ENCODE peak calls at places on chromosomes 4 and X, in seven cellular contexts. One of them, this sample, is unnamed.

GRCh38 chrX:2708601-2709200 is 17.6 kb downstream of the CD99 start:
- DNase-seq in H9: no peak
- DNase-seq in IMR-90: no peak
- DNase-seq in neuronal stem cell: no peak
- DNase-seq in H1: no peak
- DNase-seq in mesenchymal stem cell: no peak
- DNase-seq in trophoblast cell: no peak
- DNase-seq in this sample: no peak

GRCh38 chr4:70600305-70600704 is 8.2 kb downstream of the AMBN start:
- DNase-seq in IMR-90: no peak
- DNase-seq in neuronal stem cell: no peak
- DNase-seq in mesenchymal stem cell: no peak
- DNase-seq in H1: no peak
- DNase-seq in H9: no peak
- DNase-seq in trophoblast cell: peak
- DNase-seq in this sample: no peak

GRCh38 chr4:118955515-118955914 is 66.9 kb downstream of the SYNPO2 start:
- DNase-seq in mesenchymal stem cell: no peak
- DNase-seq in H9: no peak
- DNase-seq in neuronal stem cell: no peak
- DNase-seq in H1: no peak
- DNase-seq in IMR-90: no peak
- DNase-seq in trophoblast cell: no peak
- DNase-seq in this sample: no peak

GRCh38 chrX:125005863-125006262 is 313.8 kb upstream of the TEX13C start:
- DNase-seq in neuronal stem cell: no peak
- DNase-seq in trophoblast cell: no peak
- DNase-seq in H9: peak
- DNase-seq in IMR-90: no peak
- DNase-seq in H1: no peak
- DNase-seq in mesenchymal stem cell: no peak
- DNase-seq in this sample: no peak

GRCh38 chrX:97267376-97267775 is 383.7 kb downstream of the RPA4 start:
- DNase-seq in mesenchymal stem cell: peak
- DNase-seq in neuronal stem cell: no peak
- DNase-seq in H1: no peak
- DNase-seq in IMR-90: peak
- DNase-seq in trophoblast cell: no peak
- DNase-seq in H9: no peak
- DNase-seq in this sample: no peak

GRCh38 chr4:101977096-101977495 is 186.6 kb downstream of the BANK1 start:
- DNase-seq in neuronal stem cell: no peak
- DNase-seq in H1: no peak
- DNase-seq in IMR-90: peak
- DNase-seq in H9: no peak
- DNase-seq in trophoblast cell: peak
- DNase-seq in mesenchymal stem cell: peak
- DNase-seq in this sample: peak

GRCh38 chr4:185209031-185209851 is at the start of gene SNX25:
- DNase-seq in H9: peak
- DNase-seq in IMR-90: peak
- DNase-seq in neuronal stem cell: peak
- DNase-seq in mesenchymal stem cell: peak
- DNase-seq in H1: peak
- DNase-seq in trophoblast cell: peak
- DNase-seq in this sample: peak

GRCh38 chr4:185513489-185514181 is 21.7 kb downstream of the PDLIM3 start:
- DNase-seq in IMR-90: peak
- DNase-seq in H1: no peak
- DNase-seq in H9: no peak
- DNase-seq in neuronal stem cell: no peak
- DNase-seq in mesenchymal stem cell: peak
- DNase-seq in trophoblast cell: no peak
- DNase-seq in this sample: no peak

GRCh38 chrX:111100191-111100590 is 4.2 kb downstream of the PAK3 start:
- DNase-seq in IMR-90: peak
- DNase-seq in trophoblast cell: peak
- DNase-seq in H9: peak
- DNase-seq in neuronal stem cell: peak
- DNase-seq in H1: peak
- DNase-seq in mesenchymal stem cell: peak
- DNase-seq in this sample: peak

GRCh38 chr4:76896731-76897521 is 1.0 kb downstream of the SOWAHB start:
- DNase-seq in IMR-90: peak
- DNase-seq in trophoblast cell: peak
- DNase-seq in neuronal stem cell: peak
- DNase-seq in H1: no peak
- DNase-seq in mesenchymal stem cell: peak
- DNase-seq in H9: peak
- DNase-seq in this sample: peak

GRCh38 chr4:44487341-44487740 is 38.7 kb upstream of the KCTD8 start:
- DNase-seq in trophoblast cell: no peak
- DNase-seq in mesenchymal stem cell: no peak
- DNase-seq in neuronal stem cell: no peak
- DNase-seq in IMR-90: no peak
- DNase-seq in H9: no peak
- DNase-seq in H1: no peak
- DNase-seq in this sample: no peak

GRCh38 chr4:2462218-2462991 is 6.5 kb upstream of the RNF4 start:
- DNase-seq in IMR-90: peak
- DNase-seq in trophoblast cell: peak
- DNase-seq in mesenchymal stem cell: peak
- DNase-seq in neuronal stem cell: peak
- DNase-seq in H1: peak
- DNase-seq in H9: peak
- DNase-seq in this sample: peak

GRCh38 chr4:40608628-40609027 is 21.0 kb downstream of the RBM47 start:
- DNase-seq in H9: no peak
- DNase-seq in mesenchymal stem cell: no peak
- DNase-seq in neuronal stem cell: no peak
- DNase-seq in trophoblast cell: peak
- DNase-seq in IMR-90: peak
- DNase-seq in H1: no peak
- DNase-seq in this sample: no peak

GRCh38 chrX:22686138-22686541 is 313.6 kb upstream of the DDX53 start:
- DNase-seq in neuronal stem cell: no peak
- DNase-seq in mesenchymal stem cell: peak
- DNase-seq in H1: no peak
- DNase-seq in trophoblast cell: no peak
- DNase-seq in H9: no peak
- DNase-seq in IMR-90: peak
- DNase-seq in this sample: no peak

GRCh38 chrX:134745636-134746378 is 87.5 kb upstream of the PLAC1 start:
- DNase-seq in trophoblast cell: no peak
- DNase-seq in IMR-90: no peak
- DNase-seq in H9: no peak
- DNase-seq in H1: no peak
- DNase-seq in neuronal stem cell: no peak
- DNase-seq in mesenchymal stem cell: no peak
- DNase-seq in this sample: no peak

GRCh38 chr4:184104419-184105101 is 113.1 kb downstream of the ENPP6 start:
- DNase-seq in trophoblast cell: no peak
- DNase-seq in neuronal stem cell: no peak
- DNase-seq in mesenchymal stem cell: no peak
- DNase-seq in H1: no peak
- DNase-seq in IMR-90: no peak
- DNase-seq in H9: no peak
- DNase-seq in this sample: no peak

GRCh38 chr4:744212-744841 is 38.7 kb downstream of the PCGF3 start:
- DNase-seq in mesenchymal stem cell: no peak
- DNase-seq in IMR-90: no peak
- DNase-seq in trophoblast cell: peak
- DNase-seq in H9: no peak
- DNase-seq in neuronal stem cell: no peak
- DNase-seq in H1: no peak
- DNase-seq in this sample: no peak

GRCh38 chr4:110424144-110424543 is 51.8 kb upstream of the ENPEP start:
- DNase-seq in H9: no peak
- DNase-seq in H1: no peak
- DNase-seq in neuronal stem cell: no peak
- DNase-seq in trophoblast cell: no peak
- DNase-seq in IMR-90: no peak
- DNase-seq in mesenchymal stem cell: no peak
- DNase-seq in this sample: no peak
- H3K18ac ChIP-seq in H9: no peak
- H3K18ac ChIP-seq in H1: no peak
- H3K18ac ChIP-seq in neuronal stem cell: no peak
- H3K18ac ChIP-seq in trophoblast cell: no peak
- H3K18ac ChIP-seq in IMR-90: no peak
- H3K18ac ChIP-seq in mesenchymal stem cell: no peak
- H3K18ac ChIP-seq in this sample: no peak

GRCh38 chr4:165382640-165383039 is 3.8 kb downstream of the CPE start:
- DNase-seq in mesenchymal stem cell: no peak
- DNase-seq in neuronal stem cell: no peak
- DNase-seq in IMR-90: no peak
- DNase-seq in H9: no peak
- DNase-seq in trophoblast cell: no peak
- DNase-seq in H1: no peak
- DNase-seq in this sample: no peak
- H3K18ac ChIP-seq in mesenchymal stem cell: no peak
- H3K18ac ChIP-seq in neuronal stem cell: no peak
- H3K18ac ChIP-seq in IMR-90: no peak
- H3K18ac ChIP-seq in H9: no peak
- H3K18ac ChIP-seq in trophoblast cell: no peak
- H3K18ac ChIP-seq in H1: no peak
- H3K18ac ChIP-seq in this sample: peak

DNA sequence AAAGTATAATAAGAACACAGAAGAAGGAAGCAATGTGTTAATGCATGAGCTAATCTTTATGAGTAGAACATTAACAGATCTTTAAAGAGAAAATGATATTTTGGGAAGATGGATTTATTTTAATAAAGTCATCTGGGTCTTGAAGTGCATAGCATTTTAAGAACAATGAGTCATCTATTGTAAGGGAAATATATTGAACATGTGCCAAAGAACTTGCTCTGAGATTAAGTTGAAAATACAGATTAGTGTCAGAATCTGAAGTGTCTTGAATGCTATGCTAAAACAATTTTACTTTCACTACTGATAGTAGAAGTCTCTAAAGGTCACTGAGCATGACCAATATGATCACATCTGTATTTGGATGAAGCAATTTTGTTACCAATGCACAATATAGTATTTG is 776.7 kb upstream of the GRID2 start:
- DNase-seq in trophoblast cell: no peak
- DNase-seq in H9: no peak
- DNase-seq in H1: no peak
- DNase-seq in neuronal stem cell: no peak
- DNase-seq in IMR-90: no peak
- DNase-seq in mesenchymal stem cell: no peak
- DNase-seq in this sample: no peak
- H3K18ac ChIP-seq in trophoblast cell: no peak
- H3K18ac ChIP-seq in H9: no peak
- H3K18ac ChIP-seq in H1: no peak
- H3K18ac ChIP-seq in neuronal stem cell: no peak
- H3K18ac ChIP-seq in IMR-90: no peak
- H3K18ac ChIP-seq in mesenchymal stem cell: no peak
- H3K18ac ChIP-seq in this sample: no peak

GRCh38 chr4:89382439-89382838 is 74.8 kb upstream of the GPRIN3 start:
- DNase-seq in H1: no peak
- DNase-seq in trophoblast cell: no peak
- DNase-seq in IMR-90: no peak
- DNase-seq in H9: no peak
- DNase-seq in mesenchymal stem cell: no peak
- DNase-seq in neuronal stem cell: no peak
- DNase-seq in this sample: no peak

GRCh38 chr4:89380980-89381379 is 73.4 kb upstream of the GPRIN3 start:
- DNase-seq in IMR-90: no peak
- DNase-seq in neuronal stem cell: no peak
- DNase-seq in trophoblast cell: no peak
- DNase-seq in H9: no peak
- DNase-seq in H1: no peak
- DNase-seq in mesenchymal stem cell: no peak
- DNase-seq in this sample: no peak

GRCh38 chr4:89379541-89380035 is 72.0 kb upstream of the GPRIN3 start:
- DNase-seq in trophoblast cell: no peak
- DNase-seq in IMR-90: no peak
- DNase-seq in H1: no peak
- DNase-seq in H9: no peak
- DNase-seq in mesenchymal stem cell: no peak
- DNase-seq in neuronal stem cell: no peak
- DNase-seq in this sample: no peak
- H3K18ac ChIP-seq in trophoblast cell: no peak
- H3K18ac ChIP-seq in IMR-90: no peak
- H3K18ac ChIP-seq in H1: no peak
- H3K18ac ChIP-seq in H9: no peak
- H3K18ac ChIP-seq in mesenchymal stem cell: no peak
- H3K18ac ChIP-seq in neuronal stem cell: no peak
- H3K18ac ChIP-seq in this sample: no peak

GRCh38 chr4:138789796-138790195 is 225.8 kb upstream of the NOCT start:
- DNase-seq in H1: no peak
- DNase-seq in IMR-90: no peak
- DNase-seq in mesenchymal stem cell: no peak
- DNase-seq in neuronal stem cell: no peak
- DNase-seq in H9: no peak
- DNase-seq in trophoblast cell: no peak
- DNase-seq in this sample: no peak
- H3K18ac ChIP-seq in H1: no peak
- H3K18ac ChIP-seq in IMR-90: no peak
- H3K18ac ChIP-seq in mesenchymal stem cell: no peak
- H3K18ac ChIP-seq in neuronal stem cell: no peak
- H3K18ac ChIP-seq in H9: no peak
- H3K18ac ChIP-seq in trophoblast cell: no peak
- H3K18ac ChIP-seq in this sample: no peak

DNA sequence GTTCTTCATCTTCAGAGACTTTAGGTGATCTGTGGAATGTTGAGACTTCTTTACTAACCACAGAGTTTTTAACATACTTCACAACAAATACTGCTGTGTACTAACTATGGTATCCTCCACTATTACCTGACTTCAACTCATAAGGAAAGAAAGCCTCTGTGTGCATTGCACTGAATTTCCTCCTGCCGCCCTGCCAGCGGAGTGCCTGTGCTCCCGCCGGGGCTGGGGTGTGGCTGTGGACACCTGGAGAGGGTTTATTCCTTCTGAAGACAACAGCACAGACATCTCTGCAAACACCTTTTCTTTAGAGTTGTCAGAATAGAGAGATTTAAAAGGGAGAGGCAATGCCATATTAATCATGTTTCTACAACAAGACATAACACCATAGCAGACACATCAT is 63.3 kb downstream of the FAT1 start:
- DNase-seq in H1: no peak
- DNase-seq in mesenchymal stem cell: no peak
- DNase-seq in H9: no peak
- DNase-seq in IMR-90: no peak
- DNase-seq in neuronal stem cell: no peak
- DNase-seq in trophoblast cell: no peak
- DNase-seq in this sample: no peak
- H3K18ac ChIP-seq in H1: no peak
- H3K18ac ChIP-seq in mesenchymal stem cell: no peak
- H3K18ac ChIP-seq in H9: no peak
- H3K18ac ChIP-seq in IMR-90: no peak
- H3K18ac ChIP-seq in neuronal stem cell: no peak
- H3K18ac ChIP-seq in trophoblast cell: no peak
- H3K18ac ChIP-seq in this sample: no peak

GRCh38 chrX:117291760-117292159 is 824.9 kb downstream of the KLHL13 start:
- DNase-seq in H9: no peak
- DNase-seq in H1: no peak
- DNase-seq in neuronal stem cell: no peak
- DNase-seq in mesenchymal stem cell: no peak
- DNase-seq in IMR-90: no peak
- DNase-seq in trophoblast cell: no peak
- DNase-seq in this sample: no peak
- H3K18ac ChIP-seq in H9: no peak
- H3K18ac ChIP-seq in H1: no peak
- H3K18ac ChIP-seq in neuronal stem cell: no peak
- H3K18ac ChIP-seq in mesenchymal stem cell: no peak
- H3K18ac ChIP-seq in IMR-90: no peak
- H3K18ac ChIP-seq in trophoblast cell: no peak
- H3K18ac ChIP-seq in this sample: no peak